ENCODE peak calls at places on chromosomes 1 and 21, in four cellular contexts. W is astrocyte of the cerebellum, D is sigmoid colon, U is neural crest cell. O is an unnamed sample.

GRCh38 chr1:12171206-12172041 is 4.6 kb downstream of the TNFRSF1B start:
- DNase-seq in W (no peak), D (no peak), U (no peak), O (no peak)

GRCh38 chr1:2346691-2347408 is 44.5 kb downstream of the MORN1 start:
- DNase-seq in W (no peak), D (no peak), U (no peak), O (peak)

GRCh38 chr1:91499904-91500755 is 521 bp upstream of the CDC7 start:
- DNase-seq in W (no peak), D (no peak), U (no peak), O (no peak)

GRCh38 chr21:28066051-28066450 is 926.6 kb downstream of the LTN1 start:
- DNase-seq in W (no peak), D (no peak), U (no peak), O (no peak)

GRCh38 chr1:247551716-247552115 is 2.8 kb downstream of the GCSAML start:
- DNase-seq in W (no peak), D (no peak), U (no peak), O (no peak)

GRCh38 chr1:83818916-83819315 is 180.0 kb downstream of the TTLL7 start:
- DNase-seq in W (no peak), D (no peak), U (no peak), O (no peak)

GRCh38 chr21:41947596-41948403 is 6.0 kb downstream of the C2CD2 start:
- DNase-seq in W (no peak), D (peak), U (no peak), O (no peak)

GRCh38 chr21:43619856-43620255 is 39.4 kb downstream of the HSF2BP start:
- DNase-seq in W (no peak), D (no peak), U (no peak), O (no peak)

GRCh38 chr21:32372755-32373154 is 20.1 kb downstream of the URB1 start:
- DNase-seq in W (no peak), D (no peak), U (no peak), O (no peak)

GRCh38 chr1:108200627-108201106 is 524 bp upstream of the SLC25A24 start:
- DNase-seq in W (no peak), D (no peak), U (no peak), O (no peak)

GRCh38 chr1:111199881-111200801 is at the start of gene DENND2D:
- DNase-seq in W (no peak), D (peak), U (no peak), O (peak)

GRCh38 chr1:174815036-174815435 is 184.7 kb upstream of the CACYBP start:
- DNase-seq in W (no peak), D (no peak), U (no peak), O (no peak)

GRCh38 chr21:44946254-44947041 is 6.6 kb downstream of the SLX9 start:
- DNase-seq in W (no peak), D (peak), U (no peak), O (peak)

GRCh38 chr1:16170283-16170673 is 14.4 kb upstream of the EPHA2 start:
- DNase-seq in W (no peak), D (no peak), U (no peak), O (no peak)

GRCh38 chr1:41073971-41074370 is 52.4 kb upstream of the SLFNL1 start:
- DNase-seq in W (no peak), D (no peak), U (no peak), O (no peak)

GRCh38 chr1:6041432-6042062 is 4.1 kb upstream of the KCNAB2 start:
- DNase-seq in W (no peak), D (no peak), U (peak), O (no peak)

GRCh38 chr1:228279011-228279721 is 71.3 kb downstream of the OBSCN start:
- DNase-seq in W (no peak), D (peak), U (no peak), O (no peak)

GRCh38 chr1:108750476-108751191 is 4.2 kb downstream of the STXBP3 start:
- DNase-seq in W (peak), D (no peak), U (no peak), O (no peak)

GRCh38 chr1:6770727-6771567 is 14.3 kb upstream of the CAMTA1 start:
- DNase-seq in W (no peak), D (no peak), U (no peak), O (no peak)

GRCh38 chr1:200275415-200275814 is 134.4 kb downstream of the ZNF281 start:
- DNase-seq in W (no peak), D (no peak), U (no peak), O (no peak)

GRCh38 chr1:6889875-6890480 is 104.7 kb downstream of the CAMTA1 start:
- DNase-seq in W (peak), D (no peak), U (peak), O (no peak)

GRCh38 chr1:23558140-23558871 is 995 bp downstream of the ID3 start:
- DNase-seq in W (no peak), D (peak), U (no peak), O (peak)

O was measured in left ventricle myocardium inferior.